ENCODE peak calls at places on chromosomes 1 and 21, in five cellular contexts. One of them, this sample, is unnamed.

GRCh38 chr21:42480736-42481135 is 15.3 kb downstream of the RSPH1 start:
- DNase-seq in thyroid gland: no peak
- DNase-seq in WERI-Rb-1: no peak
- DNase-seq in mucosa of descending colon: no peak
- DNase-seq in left ventricle myocardium inferior: no peak
- DNase-seq in this sample: no peak

GRCh38 chr1:208565761-208566440 is 321.7 kb upstream of the PLXNA2 start:
- DNase-seq in thyroid gland: peak
- DNase-seq in WERI-Rb-1: no peak
- DNase-seq in mucosa of descending colon: no peak
- DNase-seq in left ventricle myocardium inferior: no peak
- DNase-seq in this sample: no peak

GRCh38 chr1:20893931-20894330 is 106.8 kb upstream of the HP1BP3 start:
- DNase-seq in thyroid gland: no peak
- DNase-seq in WERI-Rb-1: no peak
- DNase-seq in mucosa of descending colon: no peak
- DNase-seq in left ventricle myocardium inferior: no peak
- DNase-seq in this sample: no peak

GRCh38 chr1:192399161-192399560 is 82.4 kb downstream of the RGS21 start:
- DNase-seq in thyroid gland: no peak
- DNase-seq in WERI-Rb-1: no peak
- DNase-seq in mucosa of descending colon: no peak
- DNase-seq in left ventricle myocardium inferior: no peak
- DNase-seq in this sample: no peak

GRCh38 chr21:25790122-25790951 is 55.6 kb downstream of the GABPA start:
- DNase-seq in thyroid gland: no peak
- DNase-seq in WERI-Rb-1: no peak
- DNase-seq in mucosa of descending colon: no peak
- DNase-seq in left ventricle myocardium inferior: no peak
- DNase-seq in this sample: no peak

GRCh38 chr1:239308701-239309333 is 77.6 kb upstream of the CHRM3 start:
- DNase-seq in thyroid gland: peak
- DNase-seq in WERI-Rb-1: peak
- DNase-seq in mucosa of descending colon: peak
- DNase-seq in left ventricle myocardium inferior: no peak
- DNase-seq in this sample: no peak

GRCh38 chr21:18164933-18165332 is 79.7 kb upstream of the CHODL start:
- DNase-seq in thyroid gland: no peak
- DNase-seq in WERI-Rb-1: peak
- DNase-seq in mucosa of descending colon: no peak
- DNase-seq in left ventricle myocardium inferior: no peak
- DNase-seq in this sample: no peak

GRCh38 chr1:1085171-1085841 is 11.2 kb upstream of the RNF223 start:
- DNase-seq in thyroid gland: no peak
- DNase-seq in WERI-Rb-1: no peak
- DNase-seq in mucosa of descending colon: peak
- DNase-seq in left ventricle myocardium inferior: no peak
- DNase-seq in this sample: no peak

GRCh38 chr1:15755021-15755642 is 3.5 kb upstream of the FBLIM1 start:
- DNase-seq in thyroid gland: no peak
- DNase-seq in WERI-Rb-1: no peak
- DNase-seq in mucosa of descending colon: no peak
- DNase-seq in left ventricle myocardium inferior: no peak
- DNase-seq in this sample: no peak

GRCh38 chr1:93219443-93219842 is 38.9 kb downstream of the CCDC18 start:
- DNase-seq in thyroid gland: no peak
- DNase-seq in WERI-Rb-1: no peak
- DNase-seq in mucosa of descending colon: no peak
- DNase-seq in left ventricle myocardium inferior: no peak
- DNase-seq in this sample: no peak

GRCh38 chr1:106926748-106927582 is 129.5 kb upstream of the PRMT6 start:
- DNase-seq in thyroid gland: no peak
- DNase-seq in WERI-Rb-1: no peak
- DNase-seq in mucosa of descending colon: no peak
- DNase-seq in left ventricle myocardium inferior: no peak
- DNase-seq in this sample: no peak

GRCh38 chr1:154320882-154321608 is at the start of gene AQP10:
- DNase-seq in thyroid gland: no peak
- DNase-seq in WERI-Rb-1: no peak
- DNase-seq in mucosa of descending colon: no peak
- DNase-seq in left ventricle myocardium inferior: no peak
- DNase-seq in this sample: no peak

GRCh38 chr1:180486092-180486491 is 16.3 kb downstream of the ACBD6 start:
- DNase-seq in thyroid gland: no peak
- DNase-seq in WERI-Rb-1: no peak
- DNase-seq in mucosa of descending colon: no peak
- DNase-seq in left ventricle myocardium inferior: no peak
- DNase-seq in this sample: no peak
- TF ChIP-seq CTCF in thyroid gland: no peak
- TF ChIP-seq CTCF in WERI-Rb-1: no peak
- TF ChIP-seq CTCF in mucosa of descending colon: no peak
- TF ChIP-seq CTCF in left ventricle myocardium inferior: no peak
- TF ChIP-seq CTCF in this sample: no peak

GRCh38 chr1:236351875-236352573 is 42.1 kb upstream of the EDARADD start:
- DNase-seq in thyroid gland: no peak
- DNase-seq in WERI-Rb-1: no peak
- DNase-seq in mucosa of descending colon: no peak
- DNase-seq in left ventricle myocardium inferior: no peak
- DNase-seq in this sample: no peak

GRCh38 chr1:236350308-236350707 is 43.8 kb upstream of the EDARADD start:
- DNase-seq in thyroid gland: no peak
- DNase-seq in WERI-Rb-1: no peak
- DNase-seq in mucosa of descending colon: no peak
- DNase-seq in left ventricle myocardium inferior: no peak
- DNase-seq in this sample: no peak

GRCh38 chr1:236356141-236356540 is 37.9 kb upstream of the EDARADD start:
- DNase-seq in thyroid gland: no peak
- DNase-seq in WERI-Rb-1: no peak
- DNase-seq in mucosa of descending colon: no peak
- DNase-seq in left ventricle myocardium inferior: no peak
- DNase-seq in this sample: no peak

DNA sequence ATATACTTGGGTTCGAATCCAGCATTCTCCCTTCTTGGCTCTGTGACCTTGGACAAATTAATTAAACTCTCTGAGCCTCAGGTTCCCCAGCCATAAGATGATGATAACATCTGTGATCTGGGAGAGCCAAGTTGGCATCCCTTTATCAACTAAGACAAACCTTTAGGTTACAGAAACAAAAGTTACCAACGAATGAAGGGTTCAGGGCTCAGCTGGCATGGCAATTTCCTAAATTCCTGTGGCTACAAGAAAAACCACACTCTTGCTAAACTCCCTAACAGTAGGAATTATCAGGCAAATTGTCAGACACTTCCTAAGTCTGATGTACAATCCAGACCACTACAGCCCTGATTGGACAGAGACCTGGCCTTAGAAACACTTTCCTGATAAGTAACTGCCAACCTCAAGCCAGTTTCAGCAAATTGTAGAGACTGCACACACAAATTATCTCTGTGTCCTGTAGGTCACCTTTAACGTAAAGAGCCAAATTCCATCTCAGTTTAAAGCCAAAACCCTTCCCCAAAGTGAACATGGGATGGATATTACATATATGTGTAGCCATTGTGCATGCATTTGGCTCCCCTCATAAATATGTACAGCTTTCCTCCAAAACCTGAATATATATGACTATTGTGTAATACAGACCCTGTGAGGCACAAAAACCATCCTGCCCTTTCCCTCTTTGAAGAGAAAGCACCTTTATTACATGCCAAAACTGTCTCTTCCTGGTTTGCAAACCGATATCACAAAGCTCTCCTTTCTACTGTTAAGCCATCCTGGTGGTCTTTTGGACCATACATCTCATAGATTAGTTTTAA is 39.5 kb upstream of the EDARADD start:
- DNase-seq in thyroid gland: no peak
- DNase-seq in WERI-Rb-1: no peak
- DNase-seq in mucosa of descending colon: no peak
- DNase-seq in left ventricle myocardium inferior: no peak
- DNase-seq in this sample: no peak
- H3K4me3 ChIP-seq in thyroid gland: no peak
- H3K4me3 ChIP-seq in WERI-Rb-1: no peak
- H3K4me3 ChIP-seq in mucosa of descending colon: no peak
- H3K4me3 ChIP-seq in left ventricle myocardium inferior: no peak
- H3K4me3 ChIP-seq in this sample: no peak

GRCh38 chr1:245406426-245406825 is 251.6 kb downstream of the KIF26B start:
- DNase-seq in thyroid gland: no peak
- DNase-seq in WERI-Rb-1: no peak
- DNase-seq in mucosa of descending colon: no peak
- DNase-seq in left ventricle myocardium inferior: no peak
- DNase-seq in this sample: no peak
- TF ChIP-seq CTCF in thyroid gland: no peak
- TF ChIP-seq CTCF in WERI-Rb-1: no peak
- TF ChIP-seq CTCF in mucosa of descending colon: no peak
- TF ChIP-seq CTCF in left ventricle myocardium inferior: no peak
- TF ChIP-seq CTCF in this sample: no peak

GRCh38 chr1:90314533-90314932 is 319.6 kb downstream of the ZNF326 start:
- DNase-seq in thyroid gland: no peak
- DNase-seq in WERI-Rb-1: no peak
- DNase-seq in mucosa of descending colon: no peak
- DNase-seq in left ventricle myocardium inferior: no peak
- DNase-seq in this sample: no peak
- H3K4me3 ChIP-seq in thyroid gland: no peak
- H3K4me3 ChIP-seq in WERI-Rb-1: no peak
- H3K4me3 ChIP-seq in mucosa of descending colon: no peak
- H3K4me3 ChIP-seq in left ventricle myocardium inferior: no peak
- H3K4me3 ChIP-seq in this sample: no peak

DNA sequence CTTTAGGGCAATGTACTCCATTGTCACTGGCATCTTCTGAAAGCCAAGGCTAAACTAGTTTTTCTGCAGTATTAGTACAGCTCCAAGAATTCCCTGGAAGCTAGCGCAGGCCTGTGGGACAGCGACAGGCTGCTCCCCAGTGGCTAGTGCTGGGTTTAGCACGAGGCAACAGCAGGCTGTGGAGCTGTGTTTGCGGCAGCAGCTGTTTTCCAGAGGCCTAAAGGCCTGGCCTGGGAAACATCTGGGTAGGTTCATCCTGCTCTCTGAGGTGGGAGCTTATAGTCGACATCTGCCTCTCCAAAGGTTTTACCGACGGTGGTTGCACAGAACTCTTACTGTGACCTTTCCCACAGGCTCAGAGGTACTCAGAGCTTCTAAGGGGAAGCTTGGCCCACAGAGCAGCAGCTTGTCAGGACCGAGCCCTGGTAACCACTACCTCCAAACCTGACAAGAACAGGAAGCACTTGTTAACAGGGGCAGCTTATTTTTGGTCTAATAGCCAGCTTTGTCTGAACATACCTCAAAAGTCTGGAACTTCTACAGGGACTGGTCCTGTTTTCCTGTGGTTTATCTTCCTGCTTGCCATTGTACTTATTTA is 17.2 kb downstream of the CC2D1B start:
- DNase-seq in thyroid gland: no peak
- DNase-seq in WERI-Rb-1: peak
- DNase-seq in mucosa of descending colon: no peak
- DNase-seq in left ventricle myocardium inferior: no peak
- DNase-seq in this sample: no peak
- TF ChIP-seq CTCF in thyroid gland: no peak
- TF ChIP-seq CTCF in WERI-Rb-1: peak
- TF ChIP-seq CTCF in mucosa of descending colon: no peak
- TF ChIP-seq CTCF in left ventricle myocardium inferior: peak
- TF ChIP-seq CTCF in this sample: no peak